ENCODE peak calls at places on chromosomes 13 and 19, in four cellular contexts. Y is Kasumi-1; G is naive thymus-derived CD8-positive, alpha-beta T cell; D is IMR-90. T is an unnamed sample.

GRCh38 chr13:47678201-47678963 is 322.7 kb downstream of the SUCLA2 start:
- DNase-seq in Y (no peak), D (no peak), G (no peak), T (no peak)

GRCh38 chr13:60583911-60584753 is 187.1 kb downstream of the TDRD3 start:
- DNase-seq in G (no peak), D (peak; percentile 73), Y (no peak), T (no peak)

GRCh38 chr13:39565036-39565949 is 37.7 kb downstream of the LHFPL6 start:
- DNase-seq in G (no peak), D (peak; percentile 95), Y (no peak), T (no peak)

GRCh38 chr19:35874392-35874930 is 6.1 kb downstream of the APLP1 start:
- DNase-seq in Y (no peak), D (no peak), G (no peak), T (no peak)

GRCh38 chr13:45331981-45332830 is 8.8 kb downstream of the TPT1 start:
- DNase-seq in Y (peak; percentile 32), D (peak; percentile 88), G (no peak), T (no peak)

GRCh38 chr13:106373304-106373988 is 162.0 kb downstream of the EFNB2 start:
- DNase-seq in Y (peak; percentile 48), D (no peak), G (no peak), T (no peak)

GRCh38 chr19:11495481-11495880 is 10.2 kb downstream of the ZNF653 start:
- DNase-seq in D (no peak), Y (no peak), G (no peak), T (no peak)

GRCh38 chr19:11581740-11582139 is 4.3 kb upstream of the ACP5 start:
- DNase-seq in G (peak; percentile 21), Y (no peak), D (peak; percentile 52), T (peak; percentile 24)

GRCh38 chr19:50514346-50515167 is 844 bp upstream of the ASPDH start:
- DNase-seq in Y (no peak), G (no peak), D (no peak), T (no peak)

GRCh38 chr13:45042539-45042938 is 53.2 kb downstream of the GPALPP1 start:
- DNase-seq in G (no peak), Y (no peak), D (no peak), T (no peak)

GRCh38 chr19:28694812-28695211 is 518.1 kb downstream of the UQCRFS1 start:
- DNase-seq in G (no peak), Y (no peak), D (no peak), T (no peak)

GRCh38 chr19:6417713-6418561 is 6.7 kb downstream of the KHSRP start:
- DNase-seq in D (peak; percentile 5), Y (no peak), G (no peak), T (no peak)

GRCh38 chr19:5914946-5915781 is 1.1 kb downstream of the CAPS start:
- DNase-seq in G (no peak), Y (no peak), D (no peak), T (no peak)

GRCh38 chr13:48954086-48954485 is 21.6 kb upstream of the FNDC3A start:
- DNase-seq in Y (no peak), G (no peak), D (peak; percentile 51), T (no peak)

GRCh38 chr13:73879346-73880020 is 254.7 kb downstream of the KLF12 start:
- DNase-seq in Y (no peak), G (no peak), D (peak; percentile 16), T (no peak)

GRCh38 chr19:14459703-14460102 is 15.5 kb downstream of the PTGER1 start:
- DNase-seq in G (no peak), Y (no peak), D (no peak), T (peak; percentile 28)

T was measured in CD8-positive, alpha-beta memory T cell.